ENCODE peak calls at places on chromosomes 2 and 18, in eight cellular contexts. H, E, C, B, P, M, W and U are unnamed samples.

GRCh38 chr2:151063271-151063670 is 198.4 kb downstream of the RBM43 start:
- DNase-seq in H (peak), E (peak), C (no peak), B (no peak), P (no peak), M (no peak), W (no peak), U (no peak)

GRCh38 chr18:3332376-3332775 is 70.4 kb downstream of the MYL12B start:
- DNase-seq in H (no peak), E (no peak), C (no peak), B (no peak), P (no peak), M (no peak), W (no peak), U (no peak)

GRCh38 chr2:236207472-236207871 is 39.3 kb upstream of the GBX2 start:
- DNase-seq in H (no peak), E (no peak), C (no peak), B (no peak), P (no peak), M (no peak), W (no peak), U (no peak)

GRCh38 chr2:219057709-219058540 is 2.8 kb downstream of the IHH start:
- DNase-seq in H (peak), E (peak), C (peak), B (peak), P (peak), M (no peak), W (no peak), U (peak)

GRCh38 chr2:12057436-12058166 is 311.2 kb downstream of the LPIN1 start:
- DNase-seq in H (peak), E (no peak), C (no peak), B (no peak), P (no peak), M (no peak), W (no peak), U (peak)

GRCh38 chr2:3768960-3769765 is 65.8 kb downstream of the DCDC2C start:
- DNase-seq in H (no peak), E (no peak), C (no peak), B (no peak), P (no peak), M (no peak), W (no peak), U (no peak)

GRCh38 chr2:200377774-200378336 is 71.4 kb downstream of the SPATS2L start:
- DNase-seq in H (no peak), E (no peak), C (no peak), B (no peak), P (no peak), M (no peak), W (no peak), U (no peak)

GRCh38 chr2:223725494-223725893 is 111.9 kb downstream of the AP1S3 start:
- DNase-seq in H (peak), E (no peak), C (no peak), B (peak), P (peak), M (peak), W (peak), U (peak)

GRCh38 chr2:81996332-81996731 is 1691.8 kb upstream of the LRRTM1 start:
- DNase-seq in H (no peak), E (no peak), C (no peak), B (no peak), P (no peak), M (no peak), W (no peak), U (no peak)

GRCh38 chr2:101124684-101125366 is 26.4 kb downstream of the TBC1D8 start:
- DNase-seq in H (peak), E (no peak), C (no peak), B (peak), P (peak), M (no peak), W (peak), U (no peak)

GRCh38 chr2:21966139-21966538 is 842.4 kb downstream of the TDRD15 start:
- DNase-seq in H (peak), E (no peak), C (no peak), B (no peak), P (no peak), M (no peak), W (no peak), U (no peak)

GRCh38 chr18:75244336-75244735 is 33.7 kb downstream of the TSHZ1 start:
- DNase-seq in H (no peak), E (no peak), C (no peak), B (peak), P (no peak), M (no peak), W (no peak), U (peak)

GRCh38 chr2:167258712-167259111 is 370.4 kb downstream of the XIRP2 start:
- DNase-seq in H (no peak), E (no peak), C (no peak), B (no peak), P (no peak), M (no peak), W (no peak), U (no peak)